ENCODE peak calls at places on chromosomes 1 and 21, in four cellular contexts. D is neuronal stem cell; E is PC-9; L is CD8-positive, alpha-beta memory T cell. H is an unnamed sample. For H3K4me1, the result is how much of the 10 kb centered on the place peaks cover.

GRCh38 chr1:219993554-219994433 is 52.5 kb downstream of the EPRS1 start:
- DNase-seq in L (no peak), E (no peak), D (no peak), H (no peak)

GRCh38 chr1:85220756-85221166 is 19.9 kb upstream of the SYDE2 start:
- DNase-seq in E (no peak), L (no peak), D (no peak), H (peak)

GRCh38 chr1:46555826-46556619 is 4.6 kb upstream of the KNCN start:
- DNase-seq in D (no peak), L (no peak), E (no peak), H (no peak)

GRCh38 chr1:53060580-53060979 is 1.4 kb upstream of the PODN start:
- DNase-seq in L (no peak), E (no peak), D (no peak), H (no peak)

GRCh38 chr1:9792156-9793042 is 31.4 kb downstream of the CLSTN1 start:
- DNase-seq in L (no peak), E (peak), D (no peak), H (no peak)

GRCh38 chr1:72777918-72778317 is 495.6 kb upstream of the NEGR1 start:
- DNase-seq in E (no peak), D (no peak), L (no peak), H (no peak)

GRCh38 chr1:203612932-203613682 is 13.5 kb upstream of the ATP2B4 start:
- DNase-seq in D (no peak), L (no peak), E (no peak), H (no peak)

GRCh38 chr21:15301736-15302135 is 236.9 kb upstream of the NRIP1 start:
- DNase-seq in D (no peak), E (no peak), L (no peak), H (no peak)

GRCh38 chr1:114122891-114123621 is 30.6 kb downstream of the SYT6 start:
- DNase-seq in L (no peak), D (no peak), E (no peak), H (peak)

GRCh38 chr1:10101929-10102328 is 69.2 kb downstream of the UBE4B start:
- DNase-seq in E (no peak), L (no peak), D (no peak), H (no peak)

GRCh38 chr1:19087737-19088594 is 122.1 kb downstream of the UBR4 start:
- DNase-seq in D (no peak), E (no peak), L (no peak), H (peak)

GRCh38 chr1:226463925-226464598 is 56.2 kb upstream of the PARP1 start:
- DNase-seq in E (no peak), D (no peak), L (no peak), H (no peak)

GRCh38 chr1:28365864-28366263 is 3.7 kb upstream of the PHACTR4 start:
- DNase-seq in E (peak), D (no peak), L (peak), H (no peak)

GRCh38 chr1:99481391-99481996 is 164.4 kb upstream of the PALMD start:
- DNase-seq in L (peak), D (peak), E (peak), H (peak)

GRCh38 chr1:46747683-46748288 is 28.9 kb upstream of the EFCAB14 start:
- DNase-seq in L (no peak), D (peak), E (peak), H (peak)

GRCh38 chr1:225426395-225427248 is 1.2 kb downstream of the LBR start:
- DNase-seq in D (no peak), L (peak), E (peak), H (peak)

GRCh38 chr1:37574834-37575479 is 18.2 kb downstream of the DNALI1 start:
- DNase-seq in L (no peak), E (no peak), D (no peak), H (peak)

GRCh38 chr1:218636548-218636947 is 291.4 kb downstream of the TGFB2 start:
- DNase-seq in E (no peak), L (no peak), D (no peak), H (no peak)

GRCh38 chr1:21168444-21168843 is 8.3 kb downstream of the EIF4G3 start:
- DNase-seq in D (no peak), E (no peak), L (no peak), H (no peak)

GRCh38 chr1:6358757-6359567 is 34.6 kb downstream of the ACOT7 start:
- DNase-seq in L (peak), E (peak), D (no peak), H (peak)

GRCh38 chr21:42563261-42564045 is 49.8 kb downstream of the SLC37A1 start:
- DNase-seq in E (no peak), D (no peak), L (no peak), H (no peak)

GRCh38 chr1:89200668-89201488 is 2.1 kb upstream of the GBP4 start:
- DNase-seq in D (no peak), L (peak), E (no peak), H (no peak)

GRCh38 chr1:230808268-230808872 is 60.0 kb downstream of the C1orf198 start:
- DNase-seq in E (no peak), L (no peak), D (no peak), H (no peak)

GRCh38 chr1:54153548-54154439 is 994 bp upstream of the CDCP2 start:
- DNase-seq in D (no peak), E (peak), L (no peak), H (peak)

GRCh38 chr1:14442669-14443068 is 155.8 kb upstream of the KAZN start:
- DNase-seq in E (no peak), D (no peak), L (no peak), H (no peak)
- H3K4me1 ChIP-seq in E (under half), D (under half), L (under half), H (under half)

GRCh38 chr1:25564777-25565176 is 21.4 kb downstream of the LDLRAP1 start:
- DNase-seq in E (no peak), D (no peak), L (no peak), H (no peak)
- H3K4me1 ChIP-seq in E (under half), D (half or more), L (half or more), H (half or more)

GRCh38 chr1:110239491-110240430 is 29.6 kb downstream of the KCNC4 start:
- DNase-seq in D (no peak), L (no peak), E (no peak), H (peak)

GRCh38 chr1:110235181-110235838 is 25.2 kb downstream of the KCNC4 start:
- DNase-seq in L (no peak), E (no peak), D (no peak), H (no peak)

GRCh38 chr1:110234691-110235090 is 24.6 kb downstream of the KCNC4 start:
- DNase-seq in L (no peak), D (no peak), E (no peak), H (no peak)

GRCh38 chr1:110235839-110236682 is 25.9 kb downstream of the KCNC4 start:
- DNase-seq in L (no peak), D (no peak), E (peak), H (peak)

GRCh38 chr1:110237406-110238152 is 27.5 kb downstream of the KCNC4 start:
- DNase-seq in D (no peak), E (no peak), L (no peak), H (no peak)
- H3K4me1 ChIP-seq in D (under half), E (under half), L (under half), H (under half)

GRCh38 chr1:12604114-12604874 is 13.7 kb downstream of the DHRS3 start:
- DNase-seq in L (peak), E (peak), D (no peak), H (peak)

GRCh38 chr1:12601690-12602632 is 16.0 kb downstream of the DHRS3 start:
- DNase-seq in D (no peak), L (no peak), E (no peak), H (peak)

GRCh38 chr1:12604986-12605385 is 13.0 kb downstream of the DHRS3 start:
- DNase-seq in E (no peak), L (no peak), D (no peak), H (no peak)

GRCh38 chr1:12602633-12603024 is 15.4 kb downstream of the DHRS3 start:
- DNase-seq in L (no peak), D (no peak), E (no peak), H (no peak)

GRCh38 chr1:12603224-12603623 is 14.8 kb downstream of the DHRS3 start:
- DNase-seq in L (no peak), E (no peak), D (no peak), H (no peak)
- H3K4me1 ChIP-seq in L (half or more), E (half or more), D (under half), H (under half)

GRCh38 chr21:45034556-45035476 is 39.6 kb upstream of the ADARB1 start:
- DNase-seq in E (no peak), D (no peak), L (no peak), H (no peak)
- H3K4me1 ChIP-seq in E (under half), D (under half), L (under half), H (under half)

GRCh38 chr1:26281971-26282693 is 2.2 kb downstream of the SH3BGRL3 start:
- DNase-seq in E (peak), D (peak), L (no peak), H (peak)
- H3K4me1 ChIP-seq in E (under half), D (under half), L (half or more), H (half or more)

DNA sequence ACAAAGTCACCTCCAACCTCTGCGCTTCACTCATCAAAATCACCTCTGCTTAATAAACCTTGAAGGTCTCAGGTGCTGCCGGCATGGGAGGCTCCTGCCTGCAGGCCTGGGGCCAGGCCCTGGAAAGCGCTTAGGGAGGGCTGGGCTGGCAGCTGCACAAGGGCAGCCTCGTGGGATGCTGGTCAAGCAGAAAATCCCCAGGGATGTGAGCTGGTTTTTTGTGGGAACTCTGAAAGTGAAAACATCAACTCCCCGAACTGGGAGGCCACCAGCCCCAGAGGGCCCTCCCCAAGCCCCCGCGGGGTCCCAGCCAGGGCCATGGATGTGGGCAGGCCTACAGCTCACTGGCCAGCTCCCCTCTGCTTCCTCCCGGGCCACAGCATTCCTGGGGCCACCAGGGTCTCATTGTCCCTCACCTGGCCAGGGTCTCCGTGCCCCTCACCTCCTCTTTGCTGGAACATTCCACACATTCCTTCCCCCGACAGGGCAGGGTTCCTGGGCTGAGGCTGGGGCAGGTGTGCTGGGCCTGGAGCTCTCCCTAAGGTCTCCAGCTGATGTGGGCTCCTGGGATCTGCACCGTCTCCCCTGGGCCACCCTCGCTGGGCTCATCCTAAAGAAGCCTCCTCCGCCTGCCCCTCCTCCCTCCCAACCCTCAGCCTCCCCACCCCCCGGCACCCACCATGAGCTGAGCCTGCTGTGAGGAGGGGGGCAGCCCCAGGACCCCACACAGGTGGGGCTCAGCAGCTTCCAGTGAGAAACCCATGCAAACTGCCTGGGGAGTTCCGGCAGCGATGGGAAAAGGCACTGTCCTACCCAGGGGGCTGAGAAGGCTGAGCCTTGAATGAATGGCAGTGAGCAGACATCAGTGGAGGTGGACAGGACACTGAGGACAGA is 36.0 kb upstream of the POFUT2 start:
- DNase-seq in E (no peak), D (no peak), L (no peak), H (peak)
- H3K4me1 ChIP-seq in E (under half), D (under half), L (under half), H (half or more)

H was measured in mesenchymal stem cell.